ENCODE peak calls at places on chromosomes 6 and 20, in nine cellular contexts. S is heart right ventricle; Y is stimulated activated effector memory CD8-positive, alpha-beta T cell treated with anti-CD3 and anti-CD28 coated beads, Interleukin-12 subunit alpha, Interleukin-12 subunit beta, amount 100 ng/mL, for 72 hours; I is activated T-cell treated with anti-CD3 and anti-CD28 coated beads for 1 hour; P is MM.1S; K is body of pancreas; Q is T-helper 17 cell; R is T-helper 9 cell; A is neural progenitor cell. X is an unnamed sample.

GRCh38 chr6:3887150-3887700 is 38.1 kb downstream of the FAM50B start:
- DNase-seq in S (no peak), Y (no peak), I (no peak), P (no peak), K (no peak), Q (no peak), R (no peak), A (no peak), X (no peak)

GRCh38 chr6:127200114-127200513 is 66.5 kb upstream of the RNF146 start:
- DNase-seq in S (no peak), Y (no peak), I (no peak), P (no peak), K (no peak), Q (no peak), R (no peak), A (no peak), X (no peak)

GRCh38 chr6:53302678-53303360 is 45.9 kb downstream of the ELOVL5 start:
- DNase-seq in S (no peak), Y (no peak), I (no peak), P (peak; percentile 55), K (no peak), Q (no peak), R (no peak), A (no peak), X (no peak)

GRCh38 chr6:38187688-38188590 is 368.4 kb downstream of the ZFAND3 start:
- DNase-seq in S (no peak), Y (no peak), I (no peak), P (no peak), K (no peak), Q (no peak), R (no peak), A (no peak), X (no peak)

GRCh38 chr20:2178328-2179232 is 77.0 kb downstream of the STK35 start:
- DNase-seq in S (no peak), Y (no peak), I (no peak), P (no peak), K (no peak), Q (no peak), R (no peak), A (no peak), X (no peak)

GRCh38 chr20:17941826-17942196 is 26.8 kb downstream of the SNX5 start:
- DNase-seq in S (no peak), Y (no peak), I (no peak), P (no peak), K (no peak), Q (no peak), R (no peak), A (no peak), X (no peak)

GRCh38 chr6:127967708-127968107 is 66.8 kb upstream of the THEMIS start:
- DNase-seq in S (no peak), Y (no peak), I (no peak), P (no peak), K (no peak), Q (no peak), R (no peak), A (no peak), X (no peak)

GRCh38 chr6:132209351-132209750 is 191.9 kb downstream of the MOXD1 start:
- DNase-seq in S (no peak), Y (no peak), I (no peak), P (no peak), K (no peak), Q (no peak), R (no peak), A (no peak), X (no peak)

GRCh38 chr6:126824226-126824625 is 294.2 kb upstream of the RSPO3 start:
- DNase-seq in S (no peak), Y (no peak), I (no peak), P (no peak), K (no peak), Q (no peak), R (no peak), A (peak; percentile 6), X (no peak)

GRCh38 chr6:11953641-11954040 is 58.5 kb upstream of the HIVEP1 start:
- DNase-seq in S (no peak), Y (no peak), I (no peak), P (no peak), K (no peak), Q (no peak), R (no peak), A (no peak), X (no peak)

GRCh38 chr6:41640436-41640835 is 2.2 kb downstream of the MDFI start:
- DNase-seq in S (no peak), Y (no peak), I (no peak), P (no peak), K (no peak), Q (no peak), R (no peak), A (no peak), X (peak; percentile 58)

GRCh38 chr6:43865947-43866346 is 95.9 kb downstream of the VEGFA start:
- DNase-seq in S (no peak), Y (no peak), I (no peak), P (no peak), K (no peak), Q (no peak), R (no peak), A (no peak), X (no peak)

GRCh38 chr20:17841751-17842191 is 126.8 kb downstream of the SNX5 start:
- DNase-seq in S (peak; percentile 44), Y (no peak), I (no peak), P (no peak), K (no peak), Q (no peak), R (no peak), A (no peak), X (peak; percentile 62)

GRCh38 chr6:145891126-145891525 is 73.0 kb downstream of the SHPRH start:
- DNase-seq in S (no peak), Y (no peak), I (no peak), P (no peak), K (no peak), Q (no peak), R (no peak), A (no peak), X (no peak)

GRCh38 chr20:1875762-1876161 is 19.4 kb upstream of the SIRPA start:
- DNase-seq in S (no peak), Y (no peak), I (no peak), P (no peak), K (no peak), Q (no peak), R (no peak), A (no peak), X (no peak)

GRCh38 chr6:13992417-13993055 is 67.8 kb downstream of the RNF182 start:
- DNase-seq in S (no peak), Y (no peak), I (no peak), P (no peak), K (no peak), Q (no peak), R (no peak), A (no peak), X (no peak)

GRCh38 chr6:170295519-170296422 is 4.9 kb upstream of the DLL1 start:
- DNase-seq in S (peak; percentile 42), Y (no peak), I (no peak), P (peak; percentile 7), K (peak; percentile 52), Q (no peak), R (no peak), A (peak; percentile 95), X (no peak)

GRCh38 chr6:80638222-80639055 is 532.0 kb downstream of the BCKDHB start:
- DNase-seq in S (no peak), Y (no peak), I (no peak), P (peak; percentile 84), K (peak; percentile 68), Q (no peak), R (no peak), A (no peak), X (peak; percentile 60)

GRCh38 chr6:116682334-116682712 is 1.3 kb downstream of the KPNA5 start:
- DNase-seq in S (no peak), Y (no peak), I (no peak), P (no peak), K (no peak), Q (no peak), R (no peak), A (peak; percentile 19), X (no peak)

GRCh38 chr6:165676435-165677068 is 13.5 kb upstream of the PDE10A start:
- DNase-seq in S (peak; percentile 32), Y (no peak), I (no peak), P (no peak), K (no peak), Q (no peak), R (no peak), A (no peak), X (peak; percentile 76)

GRCh38 chr6:53465732-53466131 is 79.2 kb downstream of the GCLC start:
- DNase-seq in S (no peak), Y (no peak), I (no peak), P (no peak), K (no peak), Q (no peak), R (no peak), A (no peak), X (no peak)

GRCh38 chr20:57661201-57662027 is 41.2 kb upstream of the ZBP1 start:
- DNase-seq in S (no peak), Y (no peak), I (no peak), P (no peak), K (peak; percentile 7), Q (no peak), R (no peak), A (no peak), X (peak; percentile 79)

GRCh38 chr20:48783533-48784272 is 44.1 kb downstream of the PREX1 start:
- DNase-seq in S (no peak), Y (no peak), I (no peak), P (no peak), K (no peak), Q (peak; percentile 31), R (peak; percentile 30), A (no peak), X (no peak)

GRCh38 chr6:17907467-17908229 is 79.8 kb downstream of the KIF13A start:
- DNase-seq in S (peak; percentile 27), Y (no peak), I (no peak), P (no peak), K (peak; percentile 38), Q (no peak), R (no peak), A (no peak), X (peak; percentile 77)

GRCh38 chr6:159693128-159693893 is at the start of gene SOD2:
- DNase-seq in S (peak; percentile 87), Y (peak; percentile 80), I (peak; percentile 71), P (peak; percentile 81), K (peak; percentile 94), Q (peak; percentile 76), R (peak; percentile 75), A (peak; percentile 93), X (peak; percentile 92)

GRCh38 chr6:163837681-163838431 is 423.3 kb downstream of the QKI start:
- DNase-seq in S (no peak), Y (no peak), I (no peak), P (no peak), K (no peak), Q (no peak), R (no peak), A (peak; percentile 40), X (no peak)